ENCODE peak calls at places on chromosomes 11 and 22, in six cellular contexts. J, N, V, D, I and Z are unnamed samples. For H3K4me1, the result is how much of the 10 kb centered on the place peaks cover.

GRCh38 chr11:77438487-77438886 is 35.4 kb downstream of the PAK1 start:
- DNase-seq in J (no peak), N (no peak), V (no peak), D (no peak), I (no peak), Z (no peak)

GRCh38 chr11:85590848-85591483 is 36.2 kb downstream of the DLG2 start:
- DNase-seq in J (no peak), N (no peak), V (no peak), D (no peak), I (no peak), Z (no peak)

GRCh38 chr22:18078329-18079041 is 695 bp downstream of the PEX26 start:
- DNase-seq in J (peak), N (peak), V (no peak), D (no peak), I (peak), Z (peak)

GRCh38 chr22:40434101-40434500 is 63.7 kb downstream of the SGSM3 start:
- DNase-seq in J (no peak), N (no peak), V (no peak), D (no peak), I (no peak), Z (no peak)

GRCh38 chr11:72352859-72353551 is 81.3 kb downstream of the CLPB start:
- DNase-seq in J (no peak), N (no peak), V (no peak), D (no peak), I (no peak), Z (no peak)

GRCh38 chr11:726278-726915 is 20.4 kb downstream of the EPS8L2 start:
- DNase-seq in J (no peak), N (peak), V (peak), D (no peak), I (peak), Z (peak)

GRCh38 chr22:37337204-37337943 is 55.1 kb downstream of the CYTH4 start:
- DNase-seq in J (no peak), N (no peak), V (no peak), D (no peak), I (no peak), Z (no peak)

GRCh38 chr11:77377734-77378133 is 76.2 kb upstream of the GDPD4 start:
- DNase-seq in J (no peak), N (no peak), V (no peak), D (no peak), I (no peak), Z (no peak)

GRCh38 chr22:39149915-39150847 is 2.3 kb downstream of the CBX7 start:
- DNase-seq in J (no peak), N (no peak), V (no peak), D (no peak), I (no peak), Z (no peak)

GRCh38 chr22:42906605-42907338 is 49.7 kb upstream of the ARFGAP3 start:
- DNase-seq in J (no peak), N (no peak), V (no peak), D (no peak), I (no peak), Z (no peak)

GRCh38 chr22:42905217-42905616 is 48.1 kb upstream of the ARFGAP3 start:
- DNase-seq in J (no peak), N (no peak), V (no peak), D (no peak), I (no peak), Z (no peak)

GRCh38 chr22:42904049-42904448 is 47.0 kb upstream of the ARFGAP3 start:
- DNase-seq in J (no peak), N (no peak), V (no peak), D (no peak), I (no peak), Z (no peak)

GRCh38 chr22:42907404-42908081 is 50.5 kb upstream of the ARFGAP3 start:
- DNase-seq in J (no peak), N (no peak), V (no peak), D (no peak), I (peak), Z (no peak)

GRCh38 chr22:42905702-42906183 is 48.7 kb upstream of the ARFGAP3 start:
- DNase-seq in J (no peak), N (no peak), V (peak), D (no peak), I (peak), Z (no peak)
- H3K4me1 ChIP-seq in J (under half), N (under half), V (under half), D (under half), I (under half), Z (under half)

GRCh38 chr11:68314886-68315580 is 2.6 kb downstream of the LRP5 start:
- DNase-seq in J (peak), N (no peak), V (no peak), D (no peak), I (no peak), Z (no peak)
- H3K4me3 ChIP-seq in J (peak), N (peak), V (no peak), D (no peak), I (peak), Z (no peak)

GRCh38 chr11:128318856-128319474 is 268.4 kb downstream of the ETS1 start:
- DNase-seq in J (no peak), N (peak), V (no peak), D (no peak), I (no peak), Z (peak)
- H3K27ac ChIP-seq in J (no peak), N (no peak), V (no peak), D (no peak), I (no peak), Z (peak)

GRCh38 chr11:94785509-94785908 is 17.4 kb downstream of the AMOTL1 start:
- DNase-seq in J (no peak), N (no peak), V (no peak), D (no peak), I (no peak), Z (no peak)

GRCh38 chr11:94782446-94782845 is 14.3 kb downstream of the AMOTL1 start:
- DNase-seq in J (no peak), N (no peak), V (no peak), D (no peak), I (no peak), Z (no peak)

GRCh38 chr11:94786264-94787126 is 18.3 kb downstream of the AMOTL1 start:
- DNase-seq in J (no peak), N (peak), V (no peak), D (no peak), I (no peak), Z (peak)

GRCh38 chr11:94787798-94788197 is 19.6 kb downstream of the AMOTL1 start:
- DNase-seq in J (no peak), N (no peak), V (no peak), D (no peak), I (no peak), Z (no peak)

DNA sequence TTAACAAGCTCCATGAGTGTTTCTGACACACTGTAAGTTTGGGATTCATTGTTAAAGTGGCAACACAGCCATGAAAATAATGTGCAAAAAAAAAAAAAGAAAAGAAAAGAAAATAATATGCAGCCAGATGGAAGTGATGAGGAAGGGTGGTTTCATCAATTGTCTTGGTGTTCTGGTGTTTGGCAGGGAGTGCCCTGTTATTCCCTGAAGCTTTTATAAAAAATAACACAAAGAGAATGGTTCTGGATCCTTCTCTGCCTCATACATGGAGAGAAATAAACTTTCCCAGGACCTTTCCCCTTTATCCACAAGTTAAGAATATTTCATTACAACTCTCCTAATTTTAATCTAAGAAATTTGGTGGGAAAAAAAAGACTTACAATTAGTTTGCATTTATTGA is 16.7 kb downstream of the AMOTL1 start:
- DNase-seq in J (no peak), N (no peak), V (no peak), D (no peak), I (no peak), Z (no peak)
- H3K4me1 ChIP-seq in J (under half), N (under half), V (under half), D (under half), I (under half), Z (under half)

GRCh38 chr11:67613313-67613959 is 6.7 kb downstream of the NDUFV1 start:
- DNase-seq in J (no peak), N (no peak), V (no peak), D (no peak), I (no peak), Z (no peak)
- H3K4me3 ChIP-seq in J (no peak), N (peak), V (no peak), D (no peak), I (peak), Z (peak)

DNA sequence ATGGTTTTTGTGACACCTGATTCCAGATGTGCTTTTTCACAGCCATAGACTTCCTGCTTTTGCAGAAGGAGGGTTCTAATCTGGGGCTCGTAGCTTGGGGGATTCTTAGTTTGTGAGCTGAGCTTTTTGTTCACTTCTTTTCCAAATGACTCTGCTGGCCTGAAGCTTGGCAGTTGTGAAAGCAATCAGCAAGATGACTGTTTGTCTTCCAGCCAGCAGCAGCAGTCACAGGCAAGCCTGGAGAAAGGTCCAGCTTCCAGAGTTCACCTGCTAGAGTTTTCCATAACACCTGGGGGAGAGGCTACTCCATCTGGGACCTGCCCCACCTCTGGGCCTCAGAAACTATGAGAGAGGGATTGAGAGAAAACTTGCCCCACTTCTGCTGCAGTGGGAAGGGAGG is 4.1 kb downstream of the MARK2 start:
- DNase-seq in J (no peak), N (no peak), V (no peak), D (no peak), I (no peak), Z (no peak)
- H3K27ac ChIP-seq in J (no peak), N (no peak), V (peak), D (no peak), I (peak), Z (peak)